ENCODE peak calls at places on chromosomes 1 and 21, in seven cellular contexts. Q is Panc1, S is brain microvascular endothelial cell, J is esophagus muscularis mucosa, Y is fibroblast of lung, P is uterus, X is pancreas. O is an unnamed sample.

GRCh38 chr1:58739851-58740466 is 40.1 kb upstream of the MYSM1 start:
- DNase-seq in Q (peak; percentile 42), S (peak; percentile 36), J (no peak), Y (peak; percentile 81), P (no peak), X (no peak), O (no peak)

GRCh38 chr1:200172311-200172710 is 144.8 kb downstream of the NR5A2 start:
- DNase-seq in Q (peak; percentile 69), S (no peak), J (no peak), Y (no peak), P (no peak), X (no peak), O (no peak)

GRCh38 chr1:160251687-160252526 is 10.4 kb downstream of the DCAF8 start:
- DNase-seq in Q (no peak), S (peak; percentile 61), J (no peak), Y (peak; percentile 83), P (peak; percentile 69), X (peak; percentile 69), O (no peak)

GRCh38 chr21:44943005-44943685 is 3.3 kb downstream of the SLX9 start:
- DNase-seq in Q (no peak), S (no peak), J (no peak), Y (no peak), P (no peak), X (no peak), O (no peak)

GRCh38 chr1:205326812-205327466 is 5.4 kb upstream of the NUAK2 start:
- DNase-seq in Q (no peak), S (no peak), J (no peak), Y (no peak), P (no peak), X (no peak), O (no peak)

GRCh38 chr1:45493116-45493697 is 2.2 kb upstream of the TESK2 start:
- DNase-seq in Q (peak; percentile 42), S (peak; percentile 57), J (no peak), Y (peak; percentile 69), P (peak; percentile 34), X (peak; percentile 25), O (no peak)

GRCh38 chr1:162678439-162678838 is 46.2 kb downstream of the DDR2 start:
- DNase-seq in Q (peak; percentile 54), S (peak; percentile 52), J (no peak), Y (peak; percentile 75), P (peak; percentile 70), X (no peak), O (no peak)

GRCh38 chr1:100795646-100795985 is 76.1 kb downstream of the VCAM1 start:
- DNase-seq in Q (no peak), S (no peak), J (no peak), Y (no peak), P (no peak), X (no peak), O (no peak)

GRCh38 chr21:41506526-41507520 is 1.1 kb downstream of the TMPRSS2 start:
- DNase-seq in Q (no peak), S (no peak), J (no peak), Y (no peak), P (no peak), X (peak; percentile 71), O (no peak)

GRCh38 chr1:153661111-153661708 is 2.7 kb downstream of the SNAPIN start:
- DNase-seq in Q (no peak), S (no peak), J (no peak), Y (no peak), P (no peak), X (no peak), O (no peak)

GRCh38 chr1:12424150-12424549 is 193.9 kb downstream of the DHRS3 start:
- DNase-seq in Q (no peak), S (no peak), J (no peak), Y (peak; percentile 62), P (no peak), X (no peak), O (no peak)

GRCh38 chr1:93661829-93662474 is 19.7 kb downstream of the BCAR3 start:
- DNase-seq in Q (no peak), S (peak; percentile 75), J (no peak), Y (peak; percentile 88), P (peak; percentile 32), X (no peak), O (no peak)

GRCh38 chr1:211327341-211327921 is 798 bp downstream of the TRAF5 start:
- DNase-seq in Q (no peak), S (peak; percentile 58), J (no peak), Y (peak; percentile 65), P (peak; percentile 46), X (peak; percentile 86), O (no peak)

GRCh38 chr1:202155478-202156021 is 4.9 kb downstream of the PTPN7 start:
- DNase-seq in Q (no peak), S (peak; percentile 17), J (no peak), Y (no peak), P (no peak), X (no peak), O (no peak)

GRCh38 chr21:43775795-43776430 is at the start of gene CSTB:
- DNase-seq in Q (no peak), S (no peak), J (peak; percentile 95), Y (peak; percentile 55), P (peak; percentile 68), X (peak; percentile 69), O (peak; percentile 89)

GRCh38 chr1:14970115-14970798 is 183.3 kb upstream of the TMEM51 start:
- DNase-seq in Q (peak; percentile 18), S (peak; percentile 96), J (no peak), Y (peak; percentile 79), P (peak; percentile 61), X (peak; percentile 34), O (peak; percentile 88)

GRCh38 chr1:41314781-41315481 is 46.3 kb upstream of the FOXO6 start:
- DNase-seq in Q (no peak), S (peak; percentile 54), J (peak; percentile 87), Y (peak; percentile 15), P (no peak), X (no peak), O (no peak)

GRCh38 chr1:118788372-118788955 is 199.7 kb downstream of the TBX15 start:
- DNase-seq in Q (no peak), S (peak; percentile 91), J (no peak), Y (peak; percentile 1), P (no peak), X (no peak), O (no peak)

GRCh38 chr1:86233406-86233805 is 76.8 kb upstream of the COL24A1 start:
- DNase-seq in Q (no peak), S (no peak), J (no peak), Y (no peak), P (no peak), X (no peak), O (no peak)

GRCh38 chr1:230067871-230068814 is 1.1 kb downstream of the GALNT2 start:
- DNase-seq in Q (no peak), S (no peak), J (no peak), Y (peak; percentile 19), P (no peak), X (no peak), O (peak; percentile 38)

GRCh38 chr1:159040893-159041724 is 31.4 kb downstream of the IFI16 start:
- DNase-seq in Q (no peak), S (no peak), J (no peak), Y (no peak), P (no peak), X (no peak), O (no peak)

GRCh38 chr21:32021319-32022027 is 148.7 kb downstream of the HUNK start:
- DNase-seq in Q (no peak), S (no peak), J (no peak), Y (no peak), P (no peak), X (peak; percentile 74), O (peak; percentile 77)
- H3K27ac ChIP-seq in Q (no peak overlapping the region), S (no peak overlapping the region), J (no peak overlapping the region), Y (no peak overlapping the region), P (no peak overlapping the region), X (peak overlapping the region; percentile 60), O (no peak overlapping the region)

GRCh38 chr1:55040953-55041494 is 1.7 kb downstream of the PCSK9 start:
- DNase-seq in Q (no peak), S (no peak), J (no peak), Y (no peak), P (no peak), X (no peak), O (no peak)

GRCh38 chr1:55040083-55040952 is 970 bp downstream of the PCSK9 start:
- DNase-seq in Q (no peak), S (no peak), J (no peak), Y (peak; percentile 28), P (no peak), X (peak; percentile 58), O (no peak)

GRCh38 chr1:55038974-55039341 is 390 bp upstream of the PCSK9 start:
- DNase-seq in Q (no peak), S (no peak), J (no peak), Y (no peak), P (no peak), X (no peak), O (no peak)

GRCh38 chr1:55038552-55038838 is 853 bp upstream of the PCSK9 start:
- DNase-seq in Q (no peak), S (no peak), J (no peak), Y (no peak), P (no peak), X (no peak), O (no peak)

GRCh38 chr1:55039342-55040082 is at the start of gene PCSK9:
- DNase-seq in Q (no peak), S (no peak), J (no peak), Y (peak; percentile 45), P (no peak), X (peak; percentile 15), O (no peak)
- H3K4me3 ChIP-seq in Q (peak within 1 kb of the TSS; percentile 36), S (peak within 1 kb of the TSS; percentile 56), J (peak within 1 kb of the TSS; percentile 33), Y (peak within 1 kb of the TSS; percentile 26), P (no peak within 1 kb of the TSS), X (peak within 1 kb of the TSS; percentile 35), O (peak within 1 kb of the TSS; percentile 58)

GRCh38 chr1:55284856-55285255 is 69.7 kb upstream of the USP24 start:
- DNase-seq in Q (peak; percentile 39), S (peak; percentile 43), J (no peak), Y (peak; percentile 75), P (peak; percentile 54), X (no peak), O (no peak)
- TF ChIP-seq CTCF in Q (peak; percentile 77), S (peak; percentile 74), J (peak; percentile 60), Y (peak; percentile 60), P (peak; percentile 54), X (peak; percentile 23), O (peak; percentile 27)

DNA sequence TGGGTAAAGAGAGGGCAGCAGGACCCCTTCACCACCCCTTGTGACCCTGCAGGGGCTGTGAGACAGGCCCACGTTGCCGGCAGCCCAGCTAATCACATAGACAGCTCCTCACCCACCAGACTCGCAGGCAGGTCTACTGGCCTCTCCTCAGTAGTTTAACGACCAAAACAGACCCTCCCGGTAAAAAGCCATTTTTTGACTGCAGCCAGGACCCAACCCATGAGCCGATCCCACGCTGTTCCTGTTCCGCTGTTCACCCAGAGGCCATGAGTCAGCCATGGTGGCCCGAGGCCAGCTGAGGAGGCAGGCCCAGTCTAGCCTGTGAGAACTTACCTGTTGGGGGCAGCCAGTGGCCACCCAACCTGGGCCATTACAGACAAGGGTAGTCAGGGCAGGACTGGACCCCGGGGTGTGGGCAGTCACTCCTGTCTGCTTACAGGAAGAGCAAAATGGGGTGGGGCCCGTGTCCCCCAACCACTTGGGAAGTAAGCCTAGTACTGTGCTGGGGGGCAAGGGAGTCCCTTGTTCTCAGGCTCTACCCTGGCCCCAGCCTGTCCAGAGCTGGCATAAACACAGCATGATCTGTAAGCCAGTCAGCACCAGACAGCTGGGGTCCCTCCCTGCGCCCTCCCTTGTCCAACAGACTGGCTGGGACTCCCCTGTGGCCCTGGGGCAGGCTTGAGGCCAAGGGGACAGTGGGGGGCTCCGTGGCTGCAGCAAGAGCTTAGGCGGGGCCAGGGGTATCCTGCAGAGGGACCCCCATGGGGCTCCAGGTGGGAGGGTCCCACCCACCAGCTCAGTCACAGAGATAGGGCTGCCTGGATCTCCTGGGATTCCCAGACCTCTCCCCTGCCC is 61.9 kb downstream of the WNT9A start:
- DNase-seq in Q (no peak), S (peak; percentile 45), J (peak; percentile 93), Y (peak; percentile 39), P (peak; percentile 87), X (no peak), O (peak; percentile 78)
- H3K27ac ChIP-seq in Q (peak overlapping the region; percentile 57), S (no peak overlapping the region), J (peak overlapping the region; percentile 94), Y (no peak overlapping the region), P (peak overlapping the region; percentile 86), X (no peak overlapping the region), O (no peak overlapping the region)